ENCODE peak calls at places on chromosomes 16 and 17, in ten cellular contexts. A is GM10248, U is GM13976, J is cardiac muscle cell, N is uterus, M is IMR-90, X is A673, K is coronary artery, H is nephron progenitor cell, T is fibroblast of villous mesenchyme. R is an unnamed sample.

GRCh38 chr17:75246404-75246803 is 15.0 kb downstream of the GGA3 start:
- DNase-seq in U (no peak), T (no peak), H (no peak), K (no peak), N (no peak), X (no peak), J (no peak), M (no peak), A (no peak), R (no peak)

GRCh38 chr16:4572715-4573114 is 16.6 kb downstream of the C16orf96 start:
- DNase-seq in N (peak), T (peak), X (peak), H (no peak), A (peak), K (no peak), J (no peak), M (no peak), U (peak), R (no peak)

GRCh38 chr16:66541388-66542360 is 8.2 kb downstream of the TK2 start:
- DNase-seq in T (no peak), U (no peak), J (no peak), H (no peak), K (no peak), X (no peak), M (no peak), N (no peak), A (no peak), R (no peak)

GRCh38 chr17:74936470-74936799 is 737 bp downstream of the OTOP3 start:
- DNase-seq in X (no peak), T (no peak), M (no peak), H (no peak), U (no peak), A (no peak), N (no peak), K (no peak), J (no peak), R (no peak)

GRCh38 chr17:32317353-32317752 is 24.6 kb downstream of the C17orf75 start:
- DNase-seq in K (no peak), M (no peak), J (no peak), N (no peak), T (no peak), H (no peak), A (no peak), U (no peak), X (no peak), R (no peak)

GRCh38 chr17:44324092-44324570 is 492 bp downstream of the SLC25A39 start:
- DNase-seq in K (no peak), T (no peak), U (peak), A (no peak), J (peak), M (no peak), X (no peak), H (no peak), N (no peak), R (no peak)

GRCh38 chr17:15091825-15092224 is 173.3 kb downstream of the PMP22 start:
- DNase-seq in J (no peak), H (no peak), N (no peak), X (peak), U (no peak), T (no peak), M (no peak), K (no peak), A (no peak), R (no peak)

GRCh38 chr16:19704321-19705130 is 13.5 kb downstream of the KNOP1 start:
- DNase-seq in A (no peak), N (no peak), J (no peak), M (peak), H (no peak), T (peak), K (no peak), U (no peak), X (no peak), R (no peak)

GRCh38 chr17:19341641-19342610 is 20.6 kb downstream of the B9D1 start:
- DNase-seq in T (peak), X (no peak), J (peak), A (no peak), H (no peak), U (peak), K (no peak), N (peak), M (peak), R (no peak)

GRCh38 chr16:87806608-87807546 is 41.1 kb upstream of the KLHDC4 start:
- DNase-seq in J (no peak), H (no peak), M (peak), A (no peak), T (peak), K (no peak), N (no peak), U (no peak), X (peak), R (no peak)

GRCh38 chr16:4653981-4654380 is 29.4 kb downstream of the MGRN1 start:
- DNase-seq in N (no peak), M (no peak), U (no peak), T (no peak), H (no peak), J (no peak), A (no peak), X (no peak), K (no peak), R (no peak)

GRCh38 chr16:87728026-87728425 is 37.8 kb downstream of the KLHDC4 start:
- DNase-seq in K (no peak), J (no peak), X (no peak), H (no peak), A (no peak), M (peak), T (peak), N (no peak), U (no peak), R (no peak)

GRCh38 chr17:4477286-4477791 is 21.3 kb upstream of the SPNS2 start:
- DNase-seq in X (no peak), N (no peak), M (no peak), A (no peak), J (no peak), T (no peak), H (no peak), K (no peak), U (no peak), R (no peak)

GRCh38 chr17:57086069-57086930 is 1.3 kb downstream of the AKAP1 start:
- DNase-seq in U (peak), X (peak), N (no peak), H (peak), M (peak), A (peak), K (no peak), T (peak), J (peak), R (peak)

DNA sequence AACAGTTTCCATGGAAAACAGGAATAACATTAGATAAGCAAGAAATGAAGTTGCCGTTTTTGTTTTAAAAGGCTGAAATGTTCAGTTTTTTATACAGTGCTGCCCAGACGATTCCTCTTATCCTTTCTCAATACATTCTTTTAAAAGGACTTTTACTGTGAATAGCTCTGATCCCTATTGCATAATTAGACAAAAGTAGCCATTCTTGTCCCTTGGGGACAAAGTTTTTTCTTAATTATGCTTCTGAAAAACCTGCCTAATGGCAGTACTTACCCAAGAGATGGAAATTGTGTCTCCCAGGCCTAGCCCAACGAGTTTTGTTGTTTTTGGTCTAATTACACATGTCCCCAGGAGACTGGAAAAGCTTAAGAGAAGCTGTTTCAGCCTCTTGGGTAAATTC is 27.6 kb downstream of the NXPH3 start:
- DNase-seq in U (no peak), K (no peak), M (no peak), N (no peak), X (no peak), J (no peak), A (no peak), T (no peak), H (no peak), R (no peak)
- TF ChIP-seq CTCF in U (no peak), K (no peak), M (no peak), N (no peak), X (no peak), J (no peak), A (no peak), T (no peak), H (no peak), R (no peak)

GRCh38 chr17:81905993-81906392 is 4.0 kb downstream of the NPB start:
- DNase-seq in N (no peak), U (no peak), X (no peak), J (no peak), T (no peak), A (no peak), H (no peak), M (no peak), K (no peak), R (no peak)

GRCh38 chr17:81908793-81909192 is 2.4 kb downstream of the PCYT2 start:
- DNase-seq in H (no peak), A (no peak), N (no peak), J (no peak), K (no peak), X (no peak), T (no peak), U (no peak), M (no peak), R (no peak)

GRCh38 chr17:81909231-81909630 is 2.0 kb downstream of the PCYT2 start:
- DNase-seq in U (no peak), A (no peak), T (no peak), M (no peak), K (no peak), X (no peak), J (no peak), N (no peak), H (no peak), R (no peak)

GRCh38 chr17:81906476-81907218 is 4.6 kb downstream of the PCYT2 start:
- DNase-seq in M (no peak), X (no peak), N (peak), K (no peak), U (no peak), T (no peak), J (no peak), A (no peak), H (no peak), R (no peak)

GRCh38 chr17:81907219-81908145 is 3.7 kb downstream of the PCYT2 start:
- DNase-seq in H (no peak), M (no peak), U (no peak), T (no peak), A (no peak), J (no peak), N (peak), X (no peak), K (no peak), R (no peak)
- TF ChIP-seq CTCF in H (no peak), M (no peak), U (no peak), T (no peak), A (no peak), J (no peak), N (no peak), X (no peak), K (no peak), R (no peak)

GRCh38 chr16:69798466-69798865 is 36.3 kb downstream of the WWP2 start:
- DNase-seq in H (no peak), N (no peak), K (no peak), X (peak), T (peak), M (peak), U (no peak), J (peak), A (no peak), R (no peak)
- TF ChIP-seq CTCF in H (peak), N (peak), K (peak), X (peak), T (peak), M (peak), U (no peak), J (peak), A (no peak), R (no peak)

GRCh38 chr17:17751996-17752821 is 71.0 kb downstream of the RAI1 start:
- DNase-seq in M (peak), X (peak), N (peak), J (peak), K (peak), U (peak), T (peak), A (peak), H (peak), R (peak)
- TF ChIP-seq CTCF in M (peak), X (peak), N (peak), J (peak), K (no peak), U (peak), T (peak), A (peak), H (peak), R (peak)

GRCh38 chr16:11308493-11309283 is 27.6 kb upstream of the PRM1 start:
- DNase-seq in T (no peak), A (no peak), J (no peak), K (no peak), X (no peak), H (no peak), U (no peak), N (no peak), M (no peak), R (no peak)
- TF ChIP-seq CTCF in T (no peak), A (no peak), J (no peak), K (no peak), X (no peak), H (no peak), U (no peak), N (no peak), M (no peak), R (no peak)

DNA sequence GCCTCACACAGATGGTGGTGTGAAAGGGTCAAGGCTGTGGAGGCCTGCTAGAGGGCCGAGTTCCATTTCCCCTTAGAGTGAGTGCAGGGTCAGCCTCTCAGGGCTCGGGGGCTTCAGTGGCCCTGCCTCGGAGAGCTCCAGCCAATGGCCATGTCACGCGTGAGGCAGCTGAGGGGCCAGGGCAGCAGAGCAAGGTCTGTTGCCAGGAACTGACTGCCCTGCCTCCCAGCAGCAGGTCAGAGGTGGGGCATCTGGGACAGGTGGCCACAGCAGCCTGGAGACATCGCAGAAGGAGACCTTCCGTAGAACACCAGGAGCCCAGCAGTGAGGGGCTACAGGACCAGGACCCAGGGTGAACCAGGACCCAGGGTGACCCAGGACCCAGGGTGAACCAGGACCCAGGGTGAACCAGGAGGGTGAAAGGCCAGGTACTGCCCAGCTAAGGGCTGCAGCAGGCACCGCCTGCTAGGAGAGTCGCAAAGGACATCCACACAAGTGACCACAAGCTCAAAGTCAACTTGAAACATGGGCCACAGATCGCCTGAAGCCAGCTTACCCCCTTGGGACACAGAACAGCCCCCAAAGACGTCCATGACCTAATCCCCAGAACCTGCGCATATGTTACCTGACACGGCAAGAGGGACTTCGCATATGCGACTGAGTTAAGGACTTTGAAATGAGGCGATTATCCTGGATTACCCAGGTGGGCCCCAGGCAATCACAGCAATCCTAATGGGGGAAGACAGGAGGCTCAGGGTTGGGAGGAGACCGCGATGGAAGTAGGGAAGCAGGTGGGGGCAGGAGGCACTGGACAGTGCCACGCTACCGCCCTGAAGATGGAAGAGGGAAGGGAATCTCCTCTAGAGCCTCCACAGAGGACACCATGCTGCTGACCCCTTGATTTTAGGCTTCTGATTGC is 4.8 kb upstream of the MEAK7 start:
- DNase-seq in H (no peak), U (no peak), N (no peak), K (no peak), M (no peak), T (no peak), A (no peak), J (no peak), X (no peak), R (no peak)
- TF ChIP-seq CTCF in H (no peak), U (no peak), N (no peak), K (no peak), M (no peak), T (no peak), A (no peak), J (no peak), X (no peak), R (no peak)

GRCh38 chr17:2683912-2684311 is 27.7 kb downstream of the CLUH start:
- DNase-seq in T (peak), J (no peak), K (no peak), X (no peak), U (no peak), A (no peak), M (peak), H (no peak), N (no peak), R (no peak)

GRCh38 chr17:2682304-2682938 is 29.1 kb downstream of the CLUH start:
- DNase-seq in N (no peak), H (no peak), K (no peak), M (peak), U (no peak), X (no peak), J (no peak), A (no peak), T (no peak), R (no peak)

GRCh38 chr17:2684549-2684948 is 27.0 kb downstream of the CLUH start:
- DNase-seq in T (no peak), X (no peak), H (no peak), N (no peak), U (no peak), A (no peak), K (no peak), M (no peak), J (no peak), R (no peak)

GRCh38 chr17:2685696-2686095 is 25.9 kb downstream of the CLUH start:
- DNase-seq in H (no peak), M (no peak), N (no peak), U (no peak), K (no peak), X (no peak), A (no peak), J (no peak), T (no peak), R (no peak)

GRCh38 chr17:2680961-2681360 is 30.6 kb downstream of the CLUH start:
- DNase-seq in A (no peak), J (no peak), M (no peak), U (no peak), N (no peak), K (no peak), X (no peak), H (no peak), T (no peak), R (no peak)
- TF ChIP-seq CTCF in A (no peak), J (no peak), M (no peak), U (no peak), N (no peak), K (no peak), X (no peak), H (no peak), T (no peak), R (no peak)

GRCh38 chr17:76504117-76504516 is 2.9 kb upstream of the RHBDF2 start:
- DNase-seq in T (no peak), M (no peak), A (no peak), U (no peak), N (no peak), K (no peak), X (peak), J (peak), H (no peak), R (no peak)
- TF ChIP-seq CTCF in T (peak), M (no peak), A (peak), U (no peak), N (no peak), K (no peak), X (peak), J (peak), H (no peak), R (no peak)

R was measured in natural killer cell.